ENCODE peak calls at places on chromosomes 6 and 20, in nine cellular contexts. E, I, M, V, A, N, L, C and F are unnamed samples.

GRCh38 chr6:71529026-71529425 is 240.4 kb downstream of the OGFRL1 start:
- DNase-seq in E (no peak), I (no peak), M (no peak), V (no peak), A (no peak), N (no peak), L (no peak), C (no peak), F (no peak)

GRCh38 chr6:14074723-14075503 is 42.7 kb upstream of the CD83 start:
- DNase-seq in E (no peak), I (peak), M (no peak), V (no peak), A (no peak), N (no peak), L (no peak), C (no peak), F (no peak)

GRCh38 chr6:161271343-161272019 is 2.4 kb downstream of the AGPAT4 start:
- DNase-seq in E (no peak), I (no peak), M (no peak), V (no peak), A (no peak), N (peak), L (no peak), C (no peak), F (no peak)

GRCh38 chr6:22251331-22251730 is 45.5 kb downstream of the PRL start:
- DNase-seq in E (no peak), I (peak), M (no peak), V (no peak), A (no peak), N (no peak), L (no peak), C (no peak), F (no peak)

GRCh38 chr6:137862419-137863125 is 4.5 kb upstream of the TNFAIP3 start:
- DNase-seq in E (no peak), I (no peak), M (no peak), V (no peak), A (no peak), N (no peak), L (no peak), C (no peak), F (no peak)

GRCh38 chr20:2909953-2910352 is 36.7 kb downstream of the PTPRA start:
- DNase-seq in E (no peak), I (no peak), M (no peak), V (no peak), A (no peak), N (no peak), L (no peak), C (no peak), F (no peak)

GRCh38 chr6:167210375-167211295 is 52.9 kb upstream of the GPR31 start:
- DNase-seq in E (no peak), I (no peak), M (no peak), V (no peak), A (no peak), N (peak), L (no peak), C (peak), F (peak)

GRCh38 chr6:49342410-49342809 is 120.6 kb downstream of the MMUT start:
- DNase-seq in E (no peak), I (no peak), M (no peak), V (no peak), A (no peak), N (no peak), L (no peak), C (no peak), F (no peak)

GRCh38 chr6:68915591-68915990 is 280.5 kb downstream of the ADGRB3 start:
- DNase-seq in E (no peak), I (no peak), M (no peak), V (no peak), A (no peak), N (no peak), L (no peak), C (no peak), F (no peak)

GRCh38 chr6:74879234-74879633 is 326.6 kb downstream of the COL12A1 start:
- DNase-seq in E (no peak), I (no peak), M (no peak), V (no peak), A (no peak), N (no peak), L (no peak), C (no peak), F (no peak)

GRCh38 chr6:15207923-15208322 is 37.9 kb upstream of the JARID2 start:
- DNase-seq in E (no peak), I (no peak), M (no peak), V (no peak), A (no peak), N (no peak), L (no peak), C (no peak), F (no peak)

GRCh38 chr20:33437141-33437911 is 6.2 kb downstream of the SNTA1 start:
- DNase-seq in E (no peak), I (no peak), M (no peak), V (no peak), A (peak), N (no peak), L (peak), C (no peak), F (no peak)

GRCh38 chr6:90385914-90386313 is 89.3 kb upstream of the BACH2 start:
- DNase-seq in E (no peak), I (no peak), M (no peak), V (no peak), A (no peak), N (no peak), L (no peak), C (no peak), F (no peak)

GRCh38 chr6:139871165-139871710 is 496.8 kb upstream of the CITED2 start:
- DNase-seq in E (no peak), I (no peak), M (no peak), V (no peak), A (no peak), N (no peak), L (no peak), C (no peak), F (no peak)

GRCh38 chr6:65110031-65110430 is 597.0 kb downstream of the EYS start:
- DNase-seq in E (no peak), I (no peak), M (no peak), V (no peak), A (no peak), N (no peak), L (no peak), C (no peak), F (no peak)

GRCh38 chr6:33407132-33407718 is 3.6 kb upstream of the PHF1 start:
- DNase-seq in E (no peak), I (peak), M (no peak), V (no peak), A (no peak), N (no peak), L (no peak), C (peak), F (no peak)

GRCh38 chr6:154511735-154512097 is 1.2 kb upstream of the CNKSR3 start:
- DNase-seq in E (no peak), I (no peak), M (no peak), V (no peak), A (no peak), N (no peak), L (no peak), C (no peak), F (no peak)

GRCh38 chr20:5433352-5433751 is 116.6 kb upstream of the PROKR2 start:
- DNase-seq in E (no peak), I (no peak), M (no peak), V (no peak), A (no peak), N (no peak), L (no peak), C (no peak), F (no peak)

GRCh38 chr6:145034664-145035063 is 700.7 kb downstream of the EPM2A start:
- DNase-seq in E (no peak), I (no peak), M (no peak), V (no peak), A (no peak), N (no peak), L (no peak), C (no peak), F (no peak)

GRCh38 chr6:62971976-62972658 is 239.2 kb upstream of the FKBP1C start:
- DNase-seq in E (no peak), I (no peak), M (no peak), V (no peak), A (no peak), N (no peak), L (no peak), C (no peak), F (no peak)

GRCh38 chr6:165456327-165456726 is 146.9 kb upstream of the C6orf118 start:
- DNase-seq in E (no peak), I (no peak), M (no peak), V (no peak), A (no peak), N (no peak), L (no peak), C (no peak), F (no peak)

GRCh38 chr20:39574061-39574460 is 611.9 kb downstream of the DHX35 start:
- DNase-seq in E (no peak), I (no peak), M (no peak), V (no peak), A (no peak), N (no peak), L (no peak), C (no peak), F (no peak)

GRCh38 chr6:38688579-38689087 is 14.3 kb downstream of the GLO1 start:
- DNase-seq in E (no peak), I (no peak), M (peak), V (peak), A (no peak), N (no peak), L (no peak), C (peak), F (no peak)

GRCh38 chr6:99241905-99242534 is 107.5 kb downstream of the FAXC start:
- DNase-seq in E (no peak), I (peak), M (no peak), V (no peak), A (no peak), N (no peak), L (no peak), C (peak), F (no peak)

GRCh38 chr20:33211817-33212424 is 5.2 kb upstream of the BPIFA3 start:
- DNase-seq in E (no peak), I (peak), M (peak), V (no peak), A (no peak), N (no peak), L (no peak), C (peak), F (no peak)

GRCh38 chr6:122400467-122401089 is 1.1 kb downstream of the HSF2 start:
- DNase-seq in E (no peak), I (no peak), M (no peak), V (no peak), A (no peak), N (no peak), L (no peak), C (no peak), F (no peak)

DNA sequence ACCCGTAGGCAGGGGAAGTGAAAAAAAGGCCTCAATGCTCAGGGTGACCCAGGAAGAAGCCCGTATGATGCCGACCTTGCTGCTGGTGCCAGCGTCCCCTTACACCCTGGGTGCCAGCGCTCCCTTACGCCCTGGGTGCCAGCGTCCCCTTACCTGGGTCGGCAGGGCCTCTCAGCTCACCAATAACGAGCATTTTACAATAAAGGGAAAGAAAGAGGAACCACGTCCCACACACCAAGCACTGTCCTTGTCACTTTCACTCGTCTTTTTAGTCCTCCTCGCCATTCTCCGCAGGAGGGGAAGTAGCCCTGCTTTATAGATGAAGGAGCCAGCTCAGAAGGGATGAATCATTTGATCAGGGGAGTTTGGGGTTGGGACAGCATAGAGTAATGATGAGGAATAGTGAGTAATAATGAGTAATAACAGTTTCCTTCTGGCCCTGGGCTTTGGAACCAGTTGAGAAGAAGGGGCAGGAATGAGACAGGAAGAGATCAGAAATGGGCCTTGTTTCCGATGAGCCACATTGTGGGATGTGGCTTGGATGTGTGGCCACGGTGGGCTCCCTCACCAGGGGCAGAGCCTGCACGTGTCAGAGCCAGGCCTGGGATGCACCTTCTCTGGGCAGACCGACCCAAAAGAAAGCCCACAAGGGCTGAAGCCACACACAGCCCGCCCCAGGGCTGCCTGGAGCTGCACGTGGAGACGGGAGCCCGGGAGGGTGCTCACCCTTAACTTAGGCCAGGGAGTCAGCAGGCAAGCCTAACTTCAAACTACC is 75.7 kb downstream of the SYNJ2 start:
- DNase-seq in E (no peak), I (peak), M (no peak), V (no peak), A (no peak), N (peak), L (no peak), C (no peak), F (no peak)
- TF ChIP-seq EP300 in E (no peak), I (no peak), M (no peak), V (no peak), A (no peak), N (no peak), L (no peak), C (no peak), F (no peak)

GRCh38 chr6:21107796-21108195 is 485.8 kb upstream of the SOX4 start:
- DNase-seq in E (no peak), I (no peak), M (no peak), V (no peak), A (no peak), N (no peak), L (no peak), C (no peak), F (no peak)

GRCh38 chr6:21109421-21110178 is 484.0 kb upstream of the SOX4 start:
- DNase-seq in E (no peak), I (peak), M (no peak), V (peak), A (no peak), N (no peak), L (no peak), C (peak), F (no peak)

GRCh38 chr6:21115111-21115510 is 478.4 kb upstream of the SOX4 start:
- DNase-seq in E (no peak), I (no peak), M (no peak), V (no peak), A (peak), N (no peak), L (no peak), C (peak), F (no peak)

GRCh38 chr6:21110684-21111398 is 482.7 kb upstream of the SOX4 start:
- DNase-seq in E (no peak), I (no peak), M (no peak), V (no peak), A (no peak), N (no peak), L (no peak), C (no peak), F (no peak)

DNA sequence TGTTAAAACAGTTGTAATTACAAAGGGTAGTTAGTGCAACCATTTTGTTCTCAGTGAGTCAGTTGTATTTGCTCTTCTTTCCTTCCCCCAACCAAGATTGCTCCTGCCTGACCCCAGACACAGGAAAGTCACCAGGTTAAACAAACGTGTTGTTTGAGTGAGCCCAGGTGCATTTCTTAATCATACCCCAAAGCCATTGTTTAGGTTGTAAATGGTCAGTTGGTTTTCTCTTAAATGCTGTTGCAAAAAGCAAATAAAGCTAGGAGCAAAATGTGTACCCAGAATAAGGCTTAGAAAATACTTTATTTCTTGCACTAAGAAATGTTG is 482.2 kb upstream of the SOX4 start:
- DNase-seq in E (no peak), I (peak), M (no peak), V (no peak), A (no peak), N (no peak), L (no peak), C (peak), F (no peak)
- TF ChIP-seq EP300 in E (no peak), I (peak), M (no peak), V (no peak), A (no peak), N (no peak), L (no peak), C (peak), F (no peak)

GRCh38 chr6:149052350-149053106 is 265.0 kb upstream of the TAB2 start:
- DNase-seq in E (no peak), I (no peak), M (no peak), V (no peak), A (no peak), N (no peak), L (no peak), C (no peak), F (no peak)

GRCh38 chr6:149045404-149045803 is 272.1 kb upstream of the TAB2 start:
- DNase-seq in E (no peak), I (no peak), M (no peak), V (no peak), A (no peak), N (no peak), L (no peak), C (peak), F (no peak)

GRCh38 chr6:149046822-149047246 is 270.7 kb upstream of the TAB2 start:
- DNase-seq in E (no peak), I (no peak), M (no peak), V (no peak), A (no peak), N (no peak), L (no peak), C (no peak), F (no peak)

GRCh38 chr6:149046164-149046821 is 271.2 kb upstream of the TAB2 start:
- DNase-seq in E (no peak), I (no peak), M (no peak), V (no peak), A (no peak), N (no peak), L (no peak), C (no peak), F (no peak)

DNA sequence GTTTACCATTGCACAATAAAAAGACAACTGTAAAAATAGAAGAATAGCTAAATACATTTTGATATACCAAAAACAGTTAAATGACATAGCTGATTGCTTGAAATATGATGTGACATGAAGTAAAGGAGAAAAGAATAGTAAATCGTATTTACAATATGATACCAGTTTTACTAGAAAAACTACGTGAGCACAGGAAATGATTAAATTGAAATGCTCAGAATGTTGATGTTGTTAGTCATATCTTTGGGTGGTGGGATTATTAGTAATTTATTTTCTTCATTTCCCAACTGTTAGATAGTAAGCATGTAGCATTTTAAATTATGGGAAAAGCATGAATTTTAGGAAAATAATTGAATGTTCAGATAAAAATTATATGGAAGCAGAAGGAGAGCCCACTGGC is 268.3 kb upstream of the TAB2 start:
- DNase-seq in E (no peak), I (no peak), M (no peak), V (no peak), A (no peak), N (no peak), L (no peak), C (no peak), F (no peak)
- TF ChIP-seq EP300 in E (no peak), I (no peak), M (no peak), V (no peak), A (no peak), N (no peak), L (no peak), C (no peak), F (no peak)

DNA sequence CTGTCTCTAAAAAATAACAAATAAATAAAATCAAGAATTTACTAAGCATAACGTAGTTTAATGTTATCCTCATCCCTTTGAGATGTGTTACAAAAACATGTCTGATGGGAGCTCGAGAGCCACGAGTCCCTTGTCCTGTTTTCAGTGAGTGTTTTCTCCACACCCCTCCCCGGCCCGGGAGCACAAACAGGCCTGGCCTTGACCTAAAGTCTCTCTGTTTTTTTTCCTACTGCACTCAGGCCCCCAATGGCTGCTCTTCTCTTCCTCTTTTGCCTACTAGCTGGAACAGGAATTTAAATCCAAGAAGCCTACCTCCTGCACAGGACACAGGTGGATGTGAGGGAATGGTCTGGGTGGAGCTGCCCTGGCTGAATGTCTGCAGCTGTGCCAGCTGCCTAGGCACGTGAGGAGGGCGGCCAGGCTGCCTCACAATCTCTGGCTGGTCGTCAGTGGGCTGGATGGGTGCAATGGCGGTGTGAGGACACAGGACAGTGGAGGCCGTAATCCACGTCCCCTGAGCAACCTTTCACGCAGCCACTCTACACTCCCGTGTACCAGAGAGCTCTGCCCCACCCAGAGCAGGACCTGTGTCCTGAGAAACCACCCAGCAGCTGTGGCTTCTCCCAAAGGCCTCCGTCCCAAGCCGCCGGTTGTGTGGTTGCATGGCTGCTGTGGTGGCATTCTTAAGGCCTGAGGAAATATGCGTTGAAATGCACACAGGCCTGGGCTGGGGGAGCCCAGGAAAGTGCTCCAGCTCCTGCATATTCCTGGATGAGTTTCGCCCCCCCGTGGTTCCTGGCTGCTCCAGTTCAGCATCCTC is 117.5 kb downstream of the FAM120B start:
- DNase-seq in E (no peak), I (no peak), M (no peak), V (no peak), A (no peak), N (no peak), L (no peak), C (peak), F (no peak)
- TF ChIP-seq EP300 in E (no peak), I (no peak), M (no peak), V (no peak), A (no peak), N (no peak), L (no peak), C (no peak), F (no peak)